ENCODE peak calls at places on chromosomes 13 and 19, in six cellular contexts. B is stimulated activated CD4-positive, alpha-beta T cell treated with anti-CD3 and anti-CD28 coated beads, Interleukin-15, amount 100 ng/mL, for 24 hours; Y is stimulated activated CD8-positive, alpha-beta memory T cell treated with anti-CD3 and anti-CD28 coated beads, Interleukin-7, amount 100 ng/mL, for 1 hour; Z is stomach; S is stimulated activated naive CD8-positive, alpha-beta T cell treated with anti-CD3 and anti-CD28 coated beads, Interleukin-15, Interleukin-2, amounts not matched to agents 100 U/mL and 50 U/mL, for 24 hours; D is hypothalamus. G is an unnamed sample.

GRCh38 chr13:112457081-112457480 is 80.9 kb downstream of the SPACA7 start:
- DNase-seq in B (no peak), Y (no peak), Z (no peak), S (no peak), D (no peak), G (no peak)

GRCh38 chr13:110305949-110306339 is 1.0 kb downstream of the COL4A1 start:
- DNase-seq in B (no peak), Y (no peak), Z (no peak), S (no peak), D (no peak), G (no peak)

GRCh38 chr13:106534844-106535551 is 464 bp downstream of the EFNB2 start:
- DNase-seq in B (peak; percentile 14), Y (no peak), Z (peak; percentile 35), S (peak; percentile 19), D (peak; percentile 12), G (peak; percentile 51)

GRCh38 chr19:17703823-17704463 is 15.3 kb upstream of the MAP1S start:
- DNase-seq in B (peak; percentile 83), Y (peak; percentile 61), Z (peak; percentile 68), S (peak; percentile 85), D (peak; percentile 49), G (peak; percentile 85)

GRCh38 chr19:34712606-34713261 is 21.3 kb upstream of the ZNF181 start:
- DNase-seq in B (peak; percentile 48), Y (peak; percentile 13), Z (peak; percentile 52), S (peak; percentile 44), D (peak; percentile 23), G (peak; percentile 54)

GRCh38 chr19:28633223-28634030 is 579.5 kb downstream of the UQCRFS1 start:
- DNase-seq in B (peak; percentile 52), Y (peak; percentile 13), Z (no peak), S (peak; percentile 54), D (peak; percentile 17), G (peak; percentile 31)

GRCh38 chr13:24270639-24271131 is 38.7 kb upstream of the C1QTNF9 start:
- DNase-seq in B (peak; percentile 68), Y (no peak), Z (peak; percentile 61), S (peak; percentile 68), D (peak; percentile 76), G (peak; percentile 61)

GRCh38 chr13:33340631-33341030 is 55.1 kb upstream of the STARD13 start:
- DNase-seq in B (no peak), Y (no peak), Z (no peak), S (no peak), D (no peak), G (no peak)

GRCh38 chr19:703651-704446 is 4.9 kb upstream of the PALM start:
- DNase-seq in B (peak; percentile 74), Y (peak; percentile 38), Z (peak; percentile 84), S (peak; percentile 76), D (peak; percentile 45), G (peak; percentile 85)

GRCh38 chr19:15679089-15679488 is 6.2 kb downstream of the CYP4F12 start:
- DNase-seq in B (no peak), Y (no peak), Z (no peak), S (no peak), D (no peak), G (no peak)

GRCh38 chr13:106520205-106521004 is 15.1 kb downstream of the EFNB2 start:
- DNase-seq in B (no peak), Y (no peak), Z (no peak), S (no peak), D (no peak), G (no peak)

GRCh38 chr19:36489920-36490415 is 607 bp upstream of the ZNF566 start:
- DNase-seq in B (peak; percentile 77), Y (peak; percentile 42), Z (peak; percentile 76), S (peak; percentile 75), D (no peak), G (peak; percentile 83)